ENCODE peak calls at places on chromosomes 12 and 14, in six cellular contexts. One of them, this sample, is unnamed.

GRCh38 chr12:117470804-117471203 is 109.4 kb upstream of the NOS1 start:
- DNase-seq in GM12865: peak; percentile 8
- DNase-seq in CD8-positive, alpha-beta memory T cell: no peak
- DNase-seq in foreskin fibroblast: no peak
- DNase-seq in mesendoderm: peak; percentile 37
- DNase-seq in fibroblast of mammary gland: no peak
- DNase-seq in this sample: no peak

GRCh38 chr14:102878970-102879460 is 43.4 kb upstream of the AMN start:
- DNase-seq in GM12865: no peak
- DNase-seq in CD8-positive, alpha-beta memory T cell: no peak
- DNase-seq in foreskin fibroblast: peak; percentile 17
- DNase-seq in mesendoderm: peak; percentile 52
- DNase-seq in fibroblast of mammary gland: no peak
- DNase-seq in this sample: no peak

GRCh38 chr12:52250048-52250990 is 17.3 kb downstream of the KRT7 start:
- DNase-seq in GM12865: no peak
- DNase-seq in CD8-positive, alpha-beta memory T cell: no peak
- DNase-seq in foreskin fibroblast: no peak
- DNase-seq in mesendoderm: no peak
- DNase-seq in fibroblast of mammary gland: no peak
- DNase-seq in this sample: no peak

GRCh38 chr14:98984719-98985041 is 287.3 kb downstream of the BCL11B start:
- DNase-seq in GM12865: no peak
- DNase-seq in CD8-positive, alpha-beta memory T cell: peak; percentile 84
- DNase-seq in foreskin fibroblast: no peak
- DNase-seq in mesendoderm: peak; percentile 79
- DNase-seq in fibroblast of mammary gland: no peak
- DNase-seq in this sample: no peak

GRCh38 chr14:101253948-101254347 is 307.3 kb upstream of the DIO3 start:
- DNase-seq in GM12865: no peak
- DNase-seq in CD8-positive, alpha-beta memory T cell: no peak
- DNase-seq in foreskin fibroblast: no peak
- DNase-seq in mesendoderm: no peak
- DNase-seq in fibroblast of mammary gland: no peak
- DNase-seq in this sample: no peak

GRCh38 chr12:65537978-65538377 is 259.5 kb downstream of the MSRB3 start:
- DNase-seq in GM12865: no peak
- DNase-seq in CD8-positive, alpha-beta memory T cell: no peak
- DNase-seq in foreskin fibroblast: no peak
- DNase-seq in mesendoderm: no peak
- DNase-seq in fibroblast of mammary gland: peak; percentile 47
- DNase-seq in this sample: no peak

GRCh38 chr12:132327351-132328171 is 1.8 kb downstream of the GALNT9 start:
- DNase-seq in GM12865: no peak
- DNase-seq in CD8-positive, alpha-beta memory T cell: no peak
- DNase-seq in foreskin fibroblast: peak; percentile 86
- DNase-seq in mesendoderm: peak; percentile 62
- DNase-seq in fibroblast of mammary gland: peak; percentile 88
- DNase-seq in this sample: peak; percentile 53

GRCh38 chr12:13164859-13165577 is 31.5 kb upstream of the EMP1 start:
- DNase-seq in GM12865: no peak
- DNase-seq in CD8-positive, alpha-beta memory T cell: no peak
- DNase-seq in foreskin fibroblast: no peak
- DNase-seq in mesendoderm: no peak
- DNase-seq in fibroblast of mammary gland: no peak
- DNase-seq in this sample: no peak

GRCh38 chr12:93571854-93572711 is at the start of gene SOCS2:
- DNase-seq in GM12865: no peak
- DNase-seq in CD8-positive, alpha-beta memory T cell: peak; percentile 53
- DNase-seq in foreskin fibroblast: peak; percentile 61
- DNase-seq in mesendoderm: peak; percentile 87
- DNase-seq in fibroblast of mammary gland: no peak
- DNase-seq in this sample: no peak

GRCh38 chr12:98217257-98217656 is 298.1 kb upstream of the TMPO start:
- DNase-seq in GM12865: no peak
- DNase-seq in CD8-positive, alpha-beta memory T cell: no peak
- DNase-seq in foreskin fibroblast: no peak
- DNase-seq in mesendoderm: no peak
- DNase-seq in fibroblast of mammary gland: no peak
- DNase-seq in this sample: no peak

GRCh38 chr12:98221243-98221808 is 294.1 kb upstream of the TMPO start:
- DNase-seq in GM12865: no peak
- DNase-seq in CD8-positive, alpha-beta memory T cell: no peak
- DNase-seq in foreskin fibroblast: no peak
- DNase-seq in mesendoderm: peak; percentile 29
- DNase-seq in fibroblast of mammary gland: no peak
- DNase-seq in this sample: no peak

GRCh38 chr12:98224584-98225221 is 290.7 kb upstream of the TMPO start:
- DNase-seq in GM12865: peak; percentile 44
- DNase-seq in CD8-positive, alpha-beta memory T cell: no peak
- DNase-seq in foreskin fibroblast: no peak
- DNase-seq in mesendoderm: no peak
- DNase-seq in fibroblast of mammary gland: no peak
- DNase-seq in this sample: no peak

DNA sequence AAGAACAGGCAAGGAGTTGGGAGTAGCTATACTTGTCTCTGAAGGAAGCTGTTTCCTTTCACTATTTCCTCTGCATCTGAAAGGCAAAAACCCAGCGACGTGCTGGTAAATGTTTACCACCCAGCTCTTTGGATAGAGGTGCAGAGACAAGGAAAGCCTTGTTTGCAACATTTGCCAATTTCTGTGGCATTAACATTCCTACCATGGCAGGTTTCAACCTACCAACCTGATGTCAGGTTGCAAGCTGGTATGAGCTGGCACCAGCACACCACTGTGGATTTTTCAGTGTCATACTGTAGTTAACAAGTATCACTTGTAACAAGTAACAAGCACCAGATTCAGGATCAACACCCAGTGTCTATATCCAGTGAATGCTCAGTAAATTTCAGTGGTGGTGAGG is 294.8 kb upstream of the TMPO start:
- DNase-seq in GM12865: no peak
- DNase-seq in CD8-positive, alpha-beta memory T cell: no peak
- DNase-seq in foreskin fibroblast: no peak
- DNase-seq in mesendoderm: no peak
- DNase-seq in fibroblast of mammary gland: no peak
- DNase-seq in this sample: no peak
- H3K4me3 ChIP-seq in GM12865: no peak overlapping the region
- H3K4me3 ChIP-seq in CD8-positive, alpha-beta memory T cell: no peak overlapping the region
- H3K4me3 ChIP-seq in foreskin fibroblast: no peak overlapping the region
- H3K4me3 ChIP-seq in mesendoderm: no peak overlapping the region
- H3K4me3 ChIP-seq in fibroblast of mammary gland: no peak overlapping the region
- H3K4me3 ChIP-seq in this sample: no peak overlapping the region

DNA sequence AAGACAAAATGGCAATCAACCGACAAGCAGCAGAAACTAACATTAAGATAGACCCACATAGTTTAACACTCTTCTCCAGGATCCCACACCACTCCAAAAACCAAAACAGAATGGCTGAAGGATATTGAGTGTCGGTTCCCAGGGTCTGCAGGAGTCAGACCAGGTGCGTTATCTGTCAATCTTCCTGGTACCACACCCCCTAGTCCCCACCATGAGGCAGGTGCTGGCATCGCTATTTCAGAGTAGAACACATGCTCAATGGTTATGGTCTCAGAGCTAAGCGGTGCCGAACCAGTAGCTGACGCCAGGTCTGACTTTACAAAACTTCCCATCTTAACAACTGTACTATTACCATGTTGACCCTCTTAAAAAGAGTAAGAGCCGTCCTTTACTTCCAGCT is 10.2 kb downstream of the STX2 start:
- DNase-seq in GM12865: no peak
- DNase-seq in CD8-positive, alpha-beta memory T cell: no peak
- DNase-seq in foreskin fibroblast: no peak
- DNase-seq in mesendoderm: no peak
- DNase-seq in fibroblast of mammary gland: no peak
- DNase-seq in this sample: no peak
- H3K4me3 ChIP-seq in GM12865: no peak overlapping the region
- H3K4me3 ChIP-seq in CD8-positive, alpha-beta memory T cell: no peak overlapping the region
- H3K4me3 ChIP-seq in foreskin fibroblast: no peak overlapping the region
- H3K4me3 ChIP-seq in mesendoderm: no peak overlapping the region
- H3K4me3 ChIP-seq in fibroblast of mammary gland: no peak overlapping the region
- H3K4me3 ChIP-seq in this sample: no peak overlapping the region

DNA sequence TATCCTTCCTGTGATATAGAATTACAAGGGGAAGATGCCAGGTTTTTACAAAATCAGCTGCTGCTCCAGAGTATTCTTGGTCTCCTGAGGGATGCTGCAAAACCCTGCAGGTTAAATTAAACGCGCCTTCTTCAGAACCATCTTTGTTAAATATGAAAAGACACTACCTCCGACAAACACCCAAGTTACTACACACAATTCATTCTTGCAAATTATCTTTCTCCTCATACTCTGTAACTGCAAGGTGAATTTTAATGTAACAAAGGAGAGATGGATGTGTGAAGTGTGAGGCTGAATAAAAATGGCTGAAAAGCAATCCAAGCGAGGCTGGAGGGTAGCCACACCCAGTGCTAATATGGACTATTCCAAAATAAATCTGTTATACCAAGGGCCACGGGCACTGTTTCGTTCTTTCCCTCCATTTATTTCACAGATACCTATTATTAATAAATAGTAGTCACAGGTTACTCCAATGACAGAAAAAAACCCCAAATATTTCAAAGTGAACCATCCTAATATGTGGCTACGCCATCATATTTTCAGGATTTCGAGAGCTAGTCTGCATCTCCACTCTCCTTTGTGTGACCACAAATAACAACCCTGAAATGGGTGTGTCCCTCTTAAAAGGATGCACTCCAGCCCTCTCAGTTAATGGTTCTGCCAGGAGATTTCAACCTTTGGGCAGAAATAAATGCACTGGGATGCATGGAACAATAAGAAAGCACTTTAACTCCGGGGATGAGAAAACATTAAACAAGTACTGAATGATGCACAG is 53.0 kb upstream of the CCDC175 start:
- DNase-seq in GM12865: no peak
- DNase-seq in CD8-positive, alpha-beta memory T cell: no peak
- DNase-seq in foreskin fibroblast: no peak
- DNase-seq in mesendoderm: no peak
- DNase-seq in fibroblast of mammary gland: no peak
- DNase-seq in this sample: no peak
- H3K4me3 ChIP-seq in GM12865: no peak overlapping the region
- H3K4me3 ChIP-seq in CD8-positive, alpha-beta memory T cell: no peak overlapping the region
- H3K4me3 ChIP-seq in foreskin fibroblast: no peak overlapping the region
- H3K4me3 ChIP-seq in mesendoderm: no peak overlapping the region
- H3K4me3 ChIP-seq in fibroblast of mammary gland: no peak overlapping the region
- H3K4me3 ChIP-seq in this sample: no peak overlapping the region

GRCh38 chr14:94844593-94844992 is 74.7 kb upstream of the GSC start:
- DNase-seq in GM12865: no peak
- DNase-seq in CD8-positive, alpha-beta memory T cell: no peak
- DNase-seq in foreskin fibroblast: no peak
- DNase-seq in mesendoderm: no peak
- DNase-seq in fibroblast of mammary gland: no peak
- DNase-seq in this sample: no peak

GRCh38 chr14:94853920-94854319 is 84.0 kb upstream of the GSC start:
- DNase-seq in GM12865: no peak
- DNase-seq in CD8-positive, alpha-beta memory T cell: no peak
- DNase-seq in foreskin fibroblast: no peak
- DNase-seq in mesendoderm: no peak
- DNase-seq in fibroblast of mammary gland: no peak
- DNase-seq in this sample: no peak

GRCh38 chr14:94850332-94851211 is 80.7 kb upstream of the GSC start:
- DNase-seq in GM12865: no peak
- DNase-seq in CD8-positive, alpha-beta memory T cell: no peak
- DNase-seq in foreskin fibroblast: no peak
- DNase-seq in mesendoderm: no peak
- DNase-seq in fibroblast of mammary gland: no peak
- DNase-seq in this sample: no peak
- H3K4me3 ChIP-seq in GM12865: no peak overlapping the region
- H3K4me3 ChIP-seq in CD8-positive, alpha-beta memory T cell: no peak overlapping the region
- H3K4me3 ChIP-seq in foreskin fibroblast: no peak overlapping the region
- H3K4me3 ChIP-seq in mesendoderm: no peak overlapping the region
- H3K4me3 ChIP-seq in fibroblast of mammary gland: no peak overlapping the region
- H3K4me3 ChIP-seq in this sample: no peak overlapping the region

DNA sequence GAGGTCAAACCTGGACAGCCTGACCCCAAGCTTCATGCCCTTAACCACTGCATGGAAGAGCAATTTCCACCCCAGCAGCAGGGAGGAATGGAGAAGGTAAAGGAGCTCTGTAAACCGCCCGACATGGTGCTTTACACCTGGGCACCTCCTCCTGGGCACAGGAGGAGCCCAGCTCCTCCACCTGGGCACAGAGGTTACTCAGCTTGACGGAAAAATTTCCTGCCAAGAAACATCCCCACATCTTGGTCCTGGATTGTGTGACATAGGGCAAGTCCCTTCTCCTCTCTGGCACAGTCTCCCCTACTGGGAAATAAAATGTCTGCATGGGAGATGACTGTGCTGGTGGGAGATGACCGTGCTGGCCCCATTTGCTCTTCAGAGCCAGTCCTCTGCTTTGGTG is 40.8 kb downstream of the TTC7B start:
- DNase-seq in GM12865: no peak
- DNase-seq in CD8-positive, alpha-beta memory T cell: no peak
- DNase-seq in foreskin fibroblast: no peak
- DNase-seq in mesendoderm: no peak
- DNase-seq in fibroblast of mammary gland: no peak
- DNase-seq in this sample: no peak
- H3K4me3 ChIP-seq in GM12865: no peak overlapping the region
- H3K4me3 ChIP-seq in CD8-positive, alpha-beta memory T cell: no peak overlapping the region
- H3K4me3 ChIP-seq in foreskin fibroblast: no peak overlapping the region
- H3K4me3 ChIP-seq in mesendoderm: no peak overlapping the region
- H3K4me3 ChIP-seq in fibroblast of mammary gland: no peak overlapping the region
- H3K4me3 ChIP-seq in this sample: no peak overlapping the region

GRCh38 chr14:73764406-73764805 is 50.2 kb upstream of the PNMA1 start:
- DNase-seq in GM12865: no peak
- DNase-seq in CD8-positive, alpha-beta memory T cell: no peak
- DNase-seq in foreskin fibroblast: no peak
- DNase-seq in mesendoderm: no peak
- DNase-seq in fibroblast of mammary gland: no peak
- DNase-seq in this sample: no peak

GRCh38 chr14:73761621-73762355 is 47.6 kb upstream of the PNMA1 start:
- DNase-seq in GM12865: peak; percentile 54
- DNase-seq in CD8-positive, alpha-beta memory T cell: peak; percentile 37
- DNase-seq in foreskin fibroblast: no peak
- DNase-seq in mesendoderm: no peak
- DNase-seq in fibroblast of mammary gland: no peak
- DNase-seq in this sample: no peak

GRCh38 chr14:73760598-73761586 is 46.7 kb upstream of the PNMA1 start:
- DNase-seq in GM12865: peak; percentile 35
- DNase-seq in CD8-positive, alpha-beta memory T cell: no peak
- DNase-seq in foreskin fibroblast: no peak
- DNase-seq in mesendoderm: no peak
- DNase-seq in fibroblast of mammary gland: no peak
- DNase-seq in this sample: no peak

GRCh38 chr14:73763396-73763795 is 49.2 kb upstream of the PNMA1 start:
- DNase-seq in GM12865: no peak
- DNase-seq in CD8-positive, alpha-beta memory T cell: no peak
- DNase-seq in foreskin fibroblast: no peak
- DNase-seq in mesendoderm: no peak
- DNase-seq in fibroblast of mammary gland: no peak
- DNase-seq in this sample: no peak

GRCh38 chr14:73762375-73762822 is 48.2 kb upstream of the PNMA1 start:
- DNase-seq in GM12865: peak; percentile 93
- DNase-seq in CD8-positive, alpha-beta memory T cell: peak; percentile 64
- DNase-seq in foreskin fibroblast: no peak
- DNase-seq in mesendoderm: no peak
- DNase-seq in fibroblast of mammary gland: no peak
- DNase-seq in this sample: no peak
- H3K4me3 ChIP-seq in GM12865: peak overlapping the region; percentile 78
- H3K4me3 ChIP-seq in CD8-positive, alpha-beta memory T cell: peak overlapping the region; percentile 49
- H3K4me3 ChIP-seq in foreskin fibroblast: no peak overlapping the region
- H3K4me3 ChIP-seq in mesendoderm: no peak overlapping the region
- H3K4me3 ChIP-seq in fibroblast of mammary gland: no peak overlapping the region
- H3K4me3 ChIP-seq in this sample: no peak overlapping the region

This sample was measured in skeletal muscle cell.